ENCODE peak calls at places on chromosomes 1 and 21, in eight cellular contexts. U, L, X, N, H, T, E and C are unnamed samples. For H3K4me1, the result is how much of the 10 kb centered on the place peaks cover.

GRCh38 chr21:43307677-43308070 is 119.3 kb downstream of the SIK1 start:
- DNase-seq in U (peak), L (no peak), X (no peak), N (no peak), H (no peak), T (no peak), E (no peak), C (no peak)

GRCh38 chr1:169202836-169203235 is 96.3 kb downstream of the ATP1B1 start:
- DNase-seq in U (no peak), L (no peak), X (no peak), N (no peak), H (no peak), T (no peak), E (no peak), C (no peak)

GRCh38 chr1:228210076-228210651 is 2.3 kb downstream of the OBSCN start:
- DNase-seq in U (no peak), L (no peak), X (no peak), N (peak), H (no peak), T (no peak), E (no peak), C (no peak)

GRCh38 chr1:167602840-167603239 is 27.2 kb upstream of the RCSD1 start:
- DNase-seq in U (no peak), L (no peak), X (no peak), N (no peak), H (no peak), T (no peak), E (no peak), C (no peak)

GRCh38 chr1:46804027-46804889 is 5.4 kb downstream of the CYP4B1 start:
- DNase-seq in U (no peak), L (no peak), X (no peak), N (no peak), H (no peak), T (no peak), E (no peak), C (no peak)

GRCh38 chr1:24908591-24909259 is 21.4 kb downstream of the RUNX3 start:
- DNase-seq in U (no peak), L (no peak), X (no peak), N (no peak), H (no peak), T (no peak), E (no peak), C (peak)

GRCh38 chr1:35835398-35835797 is 27.6 kb downstream of the AGO4 start:
- DNase-seq in U (no peak), L (no peak), X (no peak), N (no peak), H (no peak), T (no peak), E (no peak), C (no peak)

GRCh38 chr1:241202321-241202845 is 154.6 kb downstream of the RGS7 start:
- DNase-seq in U (no peak), L (no peak), X (no peak), N (peak), H (no peak), T (no peak), E (no peak), C (peak)

GRCh38 chr1:223331929-223332328 is 32.0 kb downstream of the SUSD4 start:
- DNase-seq in U (no peak), L (no peak), X (no peak), N (no peak), H (no peak), T (peak), E (no peak), C (no peak)

GRCh38 chr1:162373541-162374375 is 2.9 kb downstream of the SPATA46 start:
- DNase-seq in U (peak), L (no peak), X (peak), N (no peak), H (no peak), T (peak), E (no peak), C (no peak)

GRCh38 chr1:92833840-92834239 is 2.0 kb downstream of the RPL5 start:
- DNase-seq in U (no peak), L (no peak), X (no peak), N (no peak), H (no peak), T (no peak), E (no peak), C (no peak)

GRCh38 chr1:183544598-183545297 is 45.5 kb downstream of the NCF2 start:
- DNase-seq in U (no peak), L (no peak), X (no peak), N (peak), H (no peak), T (no peak), E (no peak), C (no peak)

GRCh38 chr1:154546264-154547043 is 12.0 kb downstream of the UBE2Q1 start:
- DNase-seq in U (peak), L (peak), X (peak), N (peak), H (peak), T (peak), E (peak), C (peak)

GRCh38 chr1:204280099-204280498 is 66.3 kb upstream of the GOLT1A start:
- DNase-seq in U (no peak), L (no peak), X (no peak), N (no peak), H (no peak), T (no peak), E (no peak), C (no peak)

GRCh38 chr1:184162266-184162665 is 110.7 kb downstream of the TSEN15 start:
- DNase-seq in U (no peak), L (no peak), X (no peak), N (no peak), H (no peak), T (no peak), E (no peak), C (no peak)

GRCh38 chr21:43764576-43765495 is 11.3 kb downstream of the CSTB start:
- DNase-seq in U (no peak), L (no peak), X (no peak), N (no peak), H (no peak), T (no peak), E (no peak), C (no peak)

GRCh38 chr1:6935379-6936307 is 150.4 kb downstream of the CAMTA1 start:
- DNase-seq in U (no peak), L (no peak), X (no peak), N (no peak), H (no peak), T (no peak), E (no peak), C (no peak)

GRCh38 chr21:44706706-44707615 is 4.4 kb downstream of the TSPEAR start:
- DNase-seq in U (no peak), L (no peak), X (no peak), N (no peak), H (peak), T (no peak), E (peak), C (no peak)

GRCh38 chr21:35139382-35139715 is 90.2 kb upstream of the RUNX1 start:
- DNase-seq in U (no peak), L (no peak), X (no peak), N (no peak), H (no peak), T (no peak), E (no peak), C (no peak)

GRCh38 chr21:33419538-33420123 is 16.4 kb downstream of the IFNGR2 start:
- DNase-seq in U (no peak), L (no peak), X (no peak), N (no peak), H (no peak), T (peak), E (no peak), C (no peak)

GRCh38 chr1:204464174-204464573 is 30.4 kb downstream of the PIK3C2B start:
- DNase-seq in U (no peak), L (no peak), X (no peak), N (no peak), H (no peak), T (no peak), E (no peak), C (no peak)

GRCh38 chr21:45995686-45996179 is 14.2 kb downstream of the COL6A1 start:
- DNase-seq in U (peak), L (no peak), X (no peak), N (peak), H (peak), T (no peak), E (no peak), C (peak)

GRCh38 chr1:7117599-7118281 is 332.5 kb downstream of the CAMTA1 start:
- DNase-seq in U (no peak), L (no peak), X (no peak), N (peak), H (no peak), T (peak), E (no peak), C (no peak)

GRCh38 chr1:75074719-75075395 is 59.3 kb upstream of the LHX8 start:
- DNase-seq in U (no peak), L (no peak), X (no peak), N (no peak), H (no peak), T (no peak), E (no peak), C (no peak)

GRCh38 chr1:53327183-53327941 is 508 bp downstream of the LRP8 start:
- DNase-seq in U (peak), L (no peak), X (no peak), N (peak), H (peak), T (peak), E (peak), C (peak)

GRCh38 chr21:35336534-35336933 is 287.4 kb upstream of the RUNX1 start:
- DNase-seq in U (no peak), L (no peak), X (no peak), N (no peak), H (no peak), T (no peak), E (no peak), C (no peak)

GRCh38 chr1:22689505-22689904 is 21.1 kb upstream of the EPHB2 start:
- DNase-seq in U (no peak), L (no peak), X (no peak), N (peak), H (no peak), T (peak), E (no peak), C (no peak)

GRCh38 chr1:64966158-64966963 is at the start of gene JAK1:
- DNase-seq in U (peak), L (peak), X (peak), N (peak), H (peak), T (peak), E (peak), C (peak)

GRCh38 chr1:64965239-64966157 is 851 bp downstream of the JAK1 start:
- DNase-seq in U (peak), L (peak), X (peak), N (peak), H (peak), T (peak), E (peak), C (peak)

GRCh38 chr1:64969305-64970066 is 3.1 kb upstream of the JAK1 start:
- DNase-seq in U (no peak), L (no peak), X (no peak), N (no peak), H (no peak), T (peak), E (no peak), C (no peak)

GRCh38 chr1:64963466-64963865 is 2.9 kb downstream of the JAK1 start:
- DNase-seq in U (no peak), L (no peak), X (no peak), N (no peak), H (no peak), T (no peak), E (no peak), C (no peak)

DNA sequence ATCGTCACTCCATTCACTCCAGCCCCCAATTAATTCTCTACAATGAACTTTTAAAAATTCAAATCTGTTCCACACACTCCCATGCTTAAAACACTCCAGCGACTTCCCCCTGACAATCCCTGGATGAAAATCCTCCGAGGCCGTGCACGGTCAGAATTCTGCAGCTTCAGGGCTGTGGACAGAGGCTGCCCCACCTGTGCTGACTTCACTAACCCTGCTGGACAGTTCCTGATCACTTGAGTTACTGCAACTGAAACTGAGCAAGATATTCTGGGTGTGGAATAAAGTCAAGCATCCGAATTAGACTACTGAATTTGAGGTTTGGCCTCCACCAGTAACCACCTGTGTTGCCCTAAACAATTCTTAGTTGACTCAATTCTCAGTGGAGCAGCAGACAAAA is 1.0 kb upstream of the JAK1 start:
- DNase-seq in U (no peak), L (no peak), X (no peak), N (no peak), H (peak), T (no peak), E (no peak), C (peak)
- TF ChIP-seq CTCF in U (no peak), L (no peak), X (no peak), N (no peak), H (no peak), T (no peak), E (no peak), C (no peak)

GRCh38 chr1:27614048-27614624 is 10.2 kb upstream of the AHDC1 start:
- DNase-seq in U (no peak), L (no peak), X (no peak), N (no peak), H (no peak), T (no peak), E (no peak), C (peak)

GRCh38 chr1:27617420-27617819 is 13.5 kb upstream of the AHDC1 start:
- DNase-seq in U (no peak), L (no peak), X (no peak), N (no peak), H (no peak), T (no peak), E (no peak), C (no peak)

GRCh38 chr1:27616441-27616840 is 12.5 kb upstream of the AHDC1 start:
- DNase-seq in U (no peak), L (no peak), X (no peak), N (no peak), H (no peak), T (no peak), E (no peak), C (no peak)

GRCh38 chr1:27614625-27615344 is 10.8 kb upstream of the AHDC1 start:
- DNase-seq in U (no peak), L (no peak), X (no peak), N (no peak), H (no peak), T (no peak), E (no peak), C (no peak)

DNA sequence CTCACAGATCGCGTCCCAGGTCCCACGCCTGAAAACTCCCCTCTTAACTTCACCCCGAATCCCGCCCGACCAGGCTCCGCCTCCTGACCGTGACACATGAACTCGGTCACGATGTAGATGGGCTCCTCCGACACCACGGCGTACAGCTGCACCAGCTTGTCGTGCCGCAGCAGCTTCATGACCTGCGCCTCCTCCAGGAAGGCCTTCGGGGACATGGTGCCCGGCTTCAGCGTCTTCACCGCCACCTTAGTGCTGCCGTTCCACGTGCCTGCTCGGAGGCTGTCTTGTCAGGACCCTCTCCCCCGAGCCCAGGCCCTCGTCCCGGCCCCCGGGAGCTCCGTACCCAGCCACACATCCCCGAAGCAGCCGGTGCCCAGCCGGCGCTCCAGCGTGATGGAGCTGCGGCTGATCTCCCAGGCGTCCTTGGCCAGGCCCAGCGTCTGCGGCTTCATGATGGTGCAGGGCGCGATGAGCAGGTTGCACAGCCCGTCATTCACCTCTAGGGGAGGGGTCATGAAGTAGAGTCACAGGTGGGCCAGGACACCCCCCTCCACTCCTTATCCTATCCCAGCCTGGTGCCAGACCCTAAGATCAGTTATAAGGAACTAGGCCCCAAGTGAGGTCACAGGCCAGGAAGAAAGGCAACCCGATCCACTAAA is 11.5 kb upstream of the AHDC1 start:
- DNase-seq in U (no peak), L (no peak), X (no peak), N (no peak), H (no peak), T (no peak), E (no peak), C (no peak)
- H3K4me1 ChIP-seq in U (half or more), L (under half), X (under half), N (under half), H (under half), T (under half), E (half or more), C (under half)

DNA sequence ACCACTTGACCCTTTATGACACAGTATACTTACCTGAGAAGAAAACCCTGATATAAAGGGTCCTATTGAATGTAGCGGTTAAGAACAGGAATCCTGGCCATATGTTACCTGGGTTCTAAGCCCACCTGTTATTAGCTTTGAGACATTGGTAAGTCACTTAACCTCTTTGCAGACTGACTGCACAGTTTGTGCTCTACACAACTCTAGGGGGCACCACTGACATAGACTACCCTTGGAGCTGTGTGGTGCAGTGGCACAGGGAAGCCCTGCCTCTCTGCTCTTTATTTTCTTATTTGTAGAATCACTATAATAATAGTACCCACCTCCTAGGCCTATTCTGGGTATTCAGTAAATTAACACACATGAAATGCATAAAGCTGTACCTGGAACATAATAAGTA is 165.6 kb downstream of the C1orf94 start:
- DNase-seq in U (no peak), L (no peak), X (no peak), N (no peak), H (no peak), T (no peak), E (no peak), C (no peak)
- TF ChIP-seq CTCF in U (no peak), L (no peak), X (no peak), N (no peak), H (no peak), T (no peak), E (no peak), C (no peak)

GRCh38 chr1:91805343-91805801 is 80.6 kb downstream of the TGFBR3 start:
- DNase-seq in U (no peak), L (peak), X (no peak), N (no peak), H (no peak), T (no peak), E (no peak), C (no peak)
- H3K4me1 ChIP-seq in U (under half), L (under half), X (under half), N (under half), H (under half), T (under half), E (under half), C (under half)